ENCODE peak calls at places on chromosomes 11 and 22, in seven cellular contexts. L is MV-4-11, H is NCI-H2081, Q is substantia nigra, Z is cardiac fibroblast, O is RPMI7951, T is midbrain. V is an unnamed sample.
A peak's percentile ranks its signal among the peaks of the same experiment; 100 is the strongest.

GRCh38 chr11:69799582-69799981 is 19.6 kb downstream of the FGF3 start:
- DNase-seq in Z (peak; percentile 11), H (no peak), O (peak; percentile 36), L (no peak), Q (no peak), T (no peak), V (peak; percentile 51)

GRCh38 chr11:1255151-1255550 is 32.3 kb downstream of the MUC5B start:
- DNase-seq in O (no peak), H (no peak), Z (no peak), L (no peak), Q (no peak), T (no peak), V (no peak)

GRCh38 chr11:70191495-70192140 is 11.5 kb upstream of the FADD start:
- DNase-seq in O (peak; percentile 60), Z (peak; percentile 67), H (peak; percentile 26), L (peak; percentile 33), Q (no peak), T (peak; percentile 27), V (peak; percentile 66)

GRCh38 chr11:79937935-79938334 is 497.1 kb upstream of the TENM4 start:
- DNase-seq in O (no peak), Z (no peak), T (no peak), H (no peak), Q (no peak), L (no peak), V (no peak)

GRCh38 chr11:70016666-70017347 is 61.3 kb upstream of the ANO1 start:
- DNase-seq in H (no peak), L (no peak), O (peak; percentile 99), Z (peak; percentile 24), T (no peak), Q (no peak), V (peak; percentile 82)

GRCh38 chr11:13433437-13433836 is 29.6 kb downstream of the BTBD10 start:
- DNase-seq in H (no peak), Q (no peak), T (no peak), L (no peak), Z (no peak), O (no peak), V (no peak)

GRCh38 chr11:59761985-59762384 is 6.8 kb downstream of the STX3 start:
- DNase-seq in L (no peak), Z (no peak), Q (no peak), O (no peak), T (no peak), H (no peak), V (no peak)

GRCh38 chr22:19176175-19176630 is 2.3 kb downstream of the SLC25A1 start:
- DNase-seq in L (no peak), O (no peak), Q (no peak), H (no peak), T (no peak), Z (no peak), V (no peak)

GRCh38 chr11:60763692-60764369 is 7.2 kb downstream of the MS4A15 start:
- DNase-seq in H (no peak), Q (no peak), O (no peak), Z (no peak), L (no peak), T (no peak), V (no peak)

GRCh38 chr11:65419773-65420481 is 2.7 kb upstream of the NEAT1 start:
- DNase-seq in L (peak; percentile 67), O (peak; percentile 91), T (peak; percentile 91), Q (peak; percentile 65), Z (peak; percentile 99), H (peak; percentile 45), V (peak; percentile 95)

GRCh38 chr11:2584812-2585565 is 114.8 kb downstream of the KCNQ1OT1 start:
- DNase-seq in H (no peak), Q (no peak), T (no peak), O (no peak), Z (no peak), L (no peak), V (no peak)

GRCh38 chr11:44303401-44303938 is 6.5 kb downstream of the ALX4 start:
- DNase-seq in Z (no peak), H (no peak), Q (no peak), T (no peak), O (no peak), L (no peak), V (no peak)

GRCh38 chr11:94728541-94728940 is 39.6 kb upstream of the AMOTL1 start:
- DNase-seq in T (no peak), O (peak; percentile 60), Q (no peak), Z (peak; percentile 67), L (no peak), H (no peak), V (peak; percentile 62)

GRCh38 chr22:39478461-39478860 is 21.6 kb downstream of the MGAT3 start:
- DNase-seq in T (no peak), L (no peak), H (no peak), Z (no peak), Q (no peak), O (no peak), V (peak; percentile 30)

GRCh38 chr22:23744001-23744400 is 6.9 kb downstream of the ZNF70 start:
- DNase-seq in Z (no peak), T (no peak), O (no peak), Q (no peak), H (no peak), L (no peak), V (no peak)

GRCh38 chr22:38751422-38752346 is 4.1 kb downstream of the SUN2 start:
- DNase-seq in H (no peak), L (peak; percentile 96), O (no peak), T (no peak), Z (no peak), Q (no peak), V (no peak)

GRCh38 chr11:101567086-101567485 is 16.7 kb downstream of the TRPC6 start:
- DNase-seq in T (no peak), Q (no peak), L (no peak), Z (no peak), O (no peak), H (no peak), V (no peak)

GRCh38 chr11:35419713-35420333 is 465 bp upstream of the SLC1A2 start:
- DNase-seq in O (no peak), T (no peak), Z (no peak), Q (no peak), L (no peak), H (peak; percentile 27), V (no peak)

GRCh38 chr11:13970986-13971385 is 8.5 kb downstream of the SPON1 start:
- DNase-seq in L (no peak), Q (no peak), T (peak; percentile 8), H (peak; percentile 34), O (no peak), Z (peak; percentile 28), V (peak; percentile 22)

GRCh38 chr11:27470166-27470565 is 2.4 kb downstream of the LGR4 start:
- DNase-seq in O (no peak), Z (no peak), H (no peak), L (no peak), Q (no peak), T (no peak), V (peak; percentile 52)

GRCh38 chr22:36330655-36331305 is 57.0 kb downstream of the MYH9 start:
- DNase-seq in Z (peak; percentile 76), H (no peak), Q (no peak), T (no peak), L (peak; percentile 39), O (peak; percentile 94), V (peak; percentile 98)

GRCh38 chr11:130578738-130579368 is 130.4 kb downstream of the ADAMTS15 start:
- DNase-seq in L (no peak), T (no peak), Z (no peak), H (peak; percentile 30), O (no peak), Q (no peak), V (no peak)

GRCh38 chr11:69912911-69913451 is 93.8 kb upstream of the FGF3 start:
- DNase-seq in O (no peak), Q (no peak), L (no peak), Z (no peak), H (no peak), T (no peak), V (no peak)

GRCh38 chr11:115911656-115912055 is 407.4 kb upstream of the CADM1 start:
- DNase-seq in H (peak; percentile 81), Z (no peak), L (no peak), T (no peak), Q (no peak), O (no peak), V (no peak)

V was measured in EH.